ENCODE peak calls at places on chromosomes 7 and 10, in seven cellular contexts. W, A, H, F, Q, N and T are unnamed samples.

GRCh38 chr10:49751636-49752510 is 10.2 kb downstream of the OGDHL start:
- DNase-seq in A (no peak), N (no peak), Q (no peak), H (no peak), F (no peak), W (no peak), T (peak; percentile 49)

GRCh38 chr10:101050206-101051069 is 11.4 kb upstream of the KAZALD1 start:
- DNase-seq in F (peak; percentile 86), W (no peak), A (peak; percentile 57), Q (peak; percentile 95), H (no peak), N (no peak), T (peak; percentile 72)

GRCh38 chr10:97766106-97766810 is 5.5 kb downstream of the SFRP5 start:
- DNase-seq in N (no peak), H (no peak), A (no peak), Q (no peak), F (no peak), W (no peak), T (no peak)

GRCh38 chr7:1579481-1580421 is 9.9 kb upstream of the PSMG3 start:
- DNase-seq in N (peak; percentile 22), H (no peak), Q (peak; percentile 94), A (peak; percentile 68), F (peak; percentile 75), W (peak; percentile 83), T (peak; percentile 69)

GRCh38 chr7:5356751-5357119 is 66.9 kb downstream of the TNRC18 start:
- DNase-seq in N (no peak), F (no peak), A (no peak), W (no peak), Q (no peak), H (no peak), T (no peak)

GRCh38 chr10:86411281-86411841 is 44.8 kb upstream of the GRID1 start:
- DNase-seq in A (peak; percentile 86), Q (no peak), N (peak; percentile 18), F (no peak), H (no peak), W (peak; percentile 45), T (no peak)

GRCh38 chr10:126911301-126911700 is 6.1 kb downstream of the DOCK1 start:
- DNase-seq in W (no peak), A (no peak), N (no peak), Q (no peak), H (no peak), F (no peak), T (no peak)

GRCh38 chr10:59894114-59894513 is 12.2 kb downstream of the CCDC6 start:
- DNase-seq in H (peak; percentile 67), N (peak; percentile 58), W (peak; percentile 85), A (peak; percentile 85), F (no peak), Q (no peak), T (no peak)

GRCh38 chr10:36173364-36173763 is 531.3 kb upstream of the FZD8 start:
- DNase-seq in N (no peak), A (peak; percentile 45), W (no peak), F (no peak), H (no peak), Q (no peak), T (no peak)

GRCh38 chr7:27176343-27176731 is 2.2 kb upstream of the HOXA10 start:
- DNase-seq in H (no peak), W (peak; percentile 31), N (no peak), A (no peak), Q (no peak), F (no peak), T (no peak)

GRCh38 chr10:112124859-112125258 is 58.7 kb downstream of the GPAM start:
- DNase-seq in F (no peak), H (no peak), A (no peak), Q (no peak), W (no peak), N (no peak), T (no peak)

GRCh38 chr10:21524526-21525366 is 736 bp downstream of the SKIDA1 start:
- DNase-seq in F (no peak), A (peak; percentile 66), N (no peak), Q (no peak), H (no peak), W (no peak), T (no peak)

GRCh38 chr10:60974463-60975149 is 30.6 kb upstream of the RHOBTB1 start:
- DNase-seq in F (no peak), A (no peak), N (no peak), W (no peak), Q (no peak), H (no peak), T (no peak)

GRCh38 chr10:23099816-23100215 is 4.4 kb downstream of the MSRB2 start:
- DNase-seq in Q (no peak), F (no peak), A (no peak), H (no peak), N (no peak), W (no peak), T (no peak)

GRCh38 chr7:152035807-152036206 is 10.3 kb downstream of the GALNT11 start:
- DNase-seq in W (no peak), H (no peak), F (no peak), A (no peak), N (no peak), Q (no peak), T (no peak)